ENCODE peak calls at places on chromosomes 11 and 22, in nine cellular contexts. X, M, P, R, D, O, S, E and J are unnamed samples.

GRCh38 chr11:91691872-91692271 is 532.7 kb upstream of the FAT3 start:
- DNase-seq in E (no peak), O (no peak), R (no peak), X (no peak), M (no peak), P (no peak), S (no peak), D (no peak), J (no peak)

GRCh38 chr11:86459682-86460460 is 85.2 kb downstream of the CCDC81 start:
- DNase-seq in O (peak; percentile 46), R (peak; percentile 95), P (peak; percentile 62), D (peak; percentile 74), X (peak; percentile 97), E (no peak), M (peak; percentile 74), S (peak; percentile 67), J (peak; percentile 74)

GRCh38 chr11:120174866-120175265 is 36.0 kb upstream of the OAF start:
- DNase-seq in S (no peak), M (peak; percentile 11), P (no peak), O (no peak), X (no peak), D (no peak), E (no peak), R (no peak), J (no peak)

GRCh38 chr11:57490456-57491248 is 24.9 kb downstream of the SLC43A1 start:
- DNase-seq in P (no peak), S (no peak), X (peak; percentile 51), E (no peak), D (no peak), O (no peak), R (peak; percentile 38), M (no peak), J (no peak)

GRCh38 chr11:984576-984975 is 51.9 kb downstream of the MUC6 start:
- DNase-seq in D (no peak), R (no peak), E (no peak), X (no peak), S (no peak), O (no peak), M (no peak), P (no peak), J (no peak)

GRCh38 chr22:27032121-27032761 is 374.9 kb downstream of the MIAT start:
- DNase-seq in E (no peak), X (no peak), R (no peak), S (peak; percentile 13), D (peak; percentile 37), O (no peak), M (peak; percentile 83), P (peak; percentile 34), J (no peak)

GRCh38 chr11:21628641-21629040 is 564.2 kb upstream of the ANO5 start:
- DNase-seq in D (no peak), R (no peak), E (no peak), M (no peak), X (no peak), P (no peak), O (no peak), S (no peak), J (no peak)

GRCh38 chr11:434496-434895 is 7.3 kb downstream of the ANO9 start:
- DNase-seq in E (no peak), D (peak; percentile 15), P (no peak), S (no peak), R (no peak), M (no peak), X (no peak), O (no peak), J (no peak)

GRCh38 chr22:39183991-39184585 is 31.6 kb upstream of the CBX7 start:
- DNase-seq in D (peak; percentile 46), M (peak; percentile 55), R (peak; percentile 63), S (peak; percentile 76), E (peak; percentile 62), O (no peak), P (no peak), X (peak; percentile 82), J (no peak)

GRCh38 chr22:45602824-45603301 is 68.8 kb upstream of the ATXN10 start:
- DNase-seq in S (no peak), R (no peak), E (no peak), M (no peak), D (no peak), O (peak; percentile 42), P (no peak), X (peak; percentile 53), J (no peak)

GRCh38 chr11:67411785-67412152 is 3.7 kb upstream of the CARNS1 start:
- DNase-seq in O (no peak), S (no peak), M (no peak), E (no peak), P (no peak), X (no peak), R (no peak), D (no peak), J (no peak)

GRCh38 chr22:19446603-19447387 is 716 bp downstream of the C22orf39 start:
- DNase-seq in O (no peak), M (no peak), P (no peak), D (no peak), S (no peak), X (no peak), R (no peak), E (no peak), J (no peak)
- H3K4me3 ChIP-seq in O (peak overlapping the region; percentile 76), M (peak overlapping the region; percentile 81), P (peak overlapping the region; percentile 63), D (peak overlapping the region; percentile 80), S (peak overlapping the region; percentile 61), X (peak overlapping the region; percentile 69), R (peak overlapping the region; percentile 81), E (peak overlapping the region; percentile 90), J (peak overlapping the region; percentile 78)

DNA sequence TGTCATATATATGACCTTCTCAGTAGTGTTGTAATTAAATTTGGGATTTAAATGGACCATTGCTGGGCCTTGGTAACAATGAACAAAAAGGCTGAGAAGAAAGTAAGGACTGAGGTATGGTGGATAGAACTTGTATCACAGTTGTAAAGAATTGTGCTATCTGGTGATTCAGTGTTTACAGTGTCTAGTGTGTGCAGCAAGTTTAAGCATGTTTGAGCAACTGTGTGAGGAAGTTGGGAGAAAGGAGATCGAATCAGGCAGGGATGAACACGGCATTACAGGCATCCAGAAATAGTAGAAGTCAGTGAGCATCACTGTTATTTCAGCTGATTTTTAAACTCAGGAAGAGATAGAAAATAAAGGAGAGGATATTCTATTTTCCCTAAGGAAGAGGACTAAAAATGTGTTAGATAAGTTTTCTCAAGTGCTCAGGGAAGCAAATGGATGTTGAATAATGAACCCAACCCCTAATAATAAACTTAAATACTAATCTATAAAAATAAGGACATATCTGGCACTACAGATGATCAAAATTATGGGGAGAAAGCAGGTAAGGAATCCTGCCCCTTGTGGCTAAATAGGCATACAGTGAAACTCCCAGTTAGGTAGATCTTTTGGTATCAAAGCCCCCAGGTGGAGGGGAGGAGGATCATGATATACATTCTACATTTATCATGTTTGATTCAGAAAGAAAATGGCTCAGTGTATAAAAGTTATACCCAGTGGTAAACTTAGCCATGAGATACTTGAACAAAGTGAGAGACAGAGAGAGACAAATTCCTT is 361.0 kb upstream of the ANO3 start:
- DNase-seq in R (no peak), P (no peak), O (no peak), M (no peak), E (no peak), S (no peak), X (no peak), D (no peak), J (no peak)
- TF ChIP-seq CTCF in R (no peak), P (no peak), O (peak; percentile 24), M (no peak), E (no peak), S (no peak), X (peak; percentile 50), D (no peak), J (peak; percentile 18)

DNA sequence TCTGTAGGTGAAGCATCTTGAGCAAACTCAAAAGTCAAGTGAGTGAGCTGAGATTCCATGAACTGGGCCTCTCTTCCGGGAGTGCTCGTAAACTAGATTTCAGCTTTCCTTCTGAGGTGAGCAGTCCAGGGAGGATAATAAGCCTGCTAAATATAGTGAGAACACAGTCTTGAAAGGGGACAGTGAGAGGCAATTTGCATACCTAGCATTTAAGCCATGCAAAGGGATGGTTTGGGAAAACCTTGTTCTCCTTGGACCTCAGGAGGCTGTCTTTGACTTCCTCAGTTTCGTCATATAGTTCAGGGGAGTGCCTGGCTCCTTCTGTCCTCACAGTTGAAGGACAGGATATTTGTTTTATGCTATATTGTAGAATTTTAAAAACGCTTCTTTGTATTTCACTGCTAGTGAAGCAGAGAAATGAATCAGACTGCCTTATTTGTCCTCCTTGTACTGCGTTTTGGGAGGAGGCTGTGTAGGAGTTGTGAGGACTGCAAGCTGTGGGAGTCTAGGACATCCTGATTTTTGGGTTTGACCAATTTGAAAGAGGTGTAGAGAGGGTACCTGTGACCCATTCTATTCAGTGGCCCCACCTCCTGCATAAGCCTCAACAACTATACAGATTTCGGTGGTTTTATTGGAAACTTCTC is 11.0 kb upstream of the SORL1-AS1 start:
- DNase-seq in M (no peak), R (no peak), X (no peak), S (no peak), P (no peak), D (no peak), O (no peak), E (no peak), J (no peak)
- H3K4me3 ChIP-seq in M (no peak overlapping the region), R (no peak overlapping the region), X (no peak overlapping the region), S (no peak overlapping the region), P (no peak overlapping the region), D (no peak overlapping the region), O (no peak overlapping the region), E (no peak overlapping the region), J (no peak overlapping the region)

DNA sequence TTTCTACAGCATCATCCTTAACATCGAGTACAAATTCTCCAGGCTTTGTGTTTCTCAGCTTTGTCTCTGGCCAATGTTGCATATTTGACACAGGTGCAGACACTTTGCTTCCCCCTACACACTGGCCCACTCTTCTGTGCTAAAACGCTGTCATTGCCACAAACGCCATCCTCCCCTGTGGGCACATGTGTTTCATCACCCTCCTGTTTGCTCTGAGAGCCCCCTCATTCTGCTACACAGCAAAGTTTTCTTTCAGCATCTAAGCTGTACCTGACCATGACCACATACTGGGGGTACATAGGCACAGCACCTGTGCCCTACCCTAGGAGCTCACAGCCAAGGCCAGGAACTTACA is 8.0 kb upstream of the IGLL5 start:
- DNase-seq in S (no peak), M (peak; percentile 25), X (no peak), O (no peak), P (no peak), R (no peak), D (no peak), E (no peak), J (no peak)
- TF ChIP-seq CTCF in S (no peak), M (no peak), X (no peak), O (no peak), P (no peak), R (no peak), D (no peak), E (no peak), J (no peak)

GRCh38 chr11:97862021-97862420 is 1158.7 kb upstream of the CNTN5 start:
- DNase-seq in S (no peak), X (no peak), D (no peak), O (no peak), E (no peak), P (no peak), M (no peak), R (no peak), J (no peak)
- H3K4me3 ChIP-seq in S (no peak overlapping the region), X (no peak overlapping the region), D (no peak overlapping the region), O (no peak overlapping the region), E (no peak overlapping the region), P (no peak overlapping the region), M (no peak overlapping the region), R (no peak overlapping the region), J (no peak overlapping the region)